ENCODE peak calls at places on chromosomes 2 and 18, in six cellular contexts. N is uterus, D is fibroblast of lung, C is PC-9, O is spleen, G is neural progenitor cell. U is an unnamed sample. For H3K27me3 and H3K36me3, the result is how much of the 10 kb centered on the place peaks cover.

GRCh38 chr18:74944676-74945075 is 264.3 kb downstream of the PTGR3 start:
- DNase-seq in N (no peak), D (no peak), C (no peak), O (no peak), G (no peak), U (no peak)

GRCh38 chr18:5196253-5197031 is 615 bp downstream of the AKAIN1 start:
- DNase-seq in N (no peak), D (no peak), C (no peak), O (no peak), G (peak), U (no peak)

GRCh38 chr2:197828464-197829135 is 24.2 kb downstream of the PLCL1 start:
- DNase-seq in N (no peak), D (peak), C (no peak), O (no peak), G (no peak), U (no peak)

GRCh38 chr2:121078869-121079268 is 206.1 kb downstream of the TFCP2L1 start:
- DNase-seq in N (no peak), D (no peak), C (no peak), O (no peak), G (no peak), U (no peak)

GRCh38 chr2:18949871-18950597 is 360.7 kb upstream of the NT5C1B start:
- DNase-seq in N (no peak), D (peak), C (peak), O (no peak), G (no peak), U (peak)

GRCh38 chr2:150404147-150404546 is 83.3 kb downstream of the RND3 start:
- DNase-seq in N (no peak), D (peak), C (no peak), O (no peak), G (no peak), U (no peak)

GRCh38 chr18:63965716-63966330 is 4.1 kb upstream of the SERPINB8 start:
- DNase-seq in N (no peak), D (no peak), C (no peak), O (no peak), G (no peak), U (no peak)

GRCh38 chr2:60439219-60439974 is 114.1 kb downstream of the BCL11A start:
- DNase-seq in N (no peak), D (no peak), C (no peak), O (peak), G (peak), U (peak)

GRCh38 chr2:176446718-176447414 is 177.6 kb downstream of the MTX2 start:
- DNase-seq in N (no peak), D (no peak), C (no peak), O (no peak), G (no peak), U (no peak)

GRCh38 chr2:98832172-98832571 is 101.2 kb upstream of the MGAT4A start:
- DNase-seq in N (no peak), D (no peak), C (no peak), O (no peak), G (no peak), U (no peak)

GRCh38 chr2:75676464-75676863 is 29.9 kb downstream of the MRPL19 start:
- DNase-seq in N (no peak), D (no peak), C (no peak), O (no peak), G (no peak), U (no peak)

GRCh38 chr2:186709529-186710455 is 15.9 kb downstream of the FAM171B start:
- DNase-seq in N (no peak), D (no peak), C (no peak), O (no peak), G (no peak), U (no peak)

GRCh38 chr2:156321243-156321904 is 11.1 kb downstream of the NR4A2 start:
- DNase-seq in N (no peak), D (no peak), C (no peak), O (peak), G (peak), U (no peak)

GRCh38 chr18:8982416-8983183 is 119.9 kb upstream of the NDUFV2 start:
- DNase-seq in N (no peak), D (peak), C (peak), O (no peak), G (peak), U (peak)

GRCh38 chr2:167127135-167127534 is 238.9 kb downstream of the XIRP2 start:
- DNase-seq in N (no peak), D (peak), C (no peak), O (no peak), G (no peak), U (peak)

GRCh38 chr2:218895758-218896500 is 15.3 kb downstream of the WNT10A start:
- DNase-seq in N (no peak), D (no peak), C (peak), O (no peak), G (no peak), U (no peak)
- H3K27ac ChIP-seq in N (no peak), D (no peak), C (peak), O (no peak), G (no peak), U (no peak)

GRCh38 chr2:74552914-74553811 is 579 bp downstream of the LOXL3 start:
- DNase-seq in N (peak), D (no peak), C (no peak), O (peak), G (peak), U (no peak)
- H3K27me3 ChIP-seq in N (under half), D (under half), C (under half), O (under half), G (half or more), U (under half)

GRCh38 chr2:101022221-101022620 is 20.1 kb downstream of the RPL31 start:
- DNase-seq in N (no peak), D (no peak), C (no peak), O (no peak), G (no peak), U (no peak)
- H3K36me3 ChIP-seq in N (under half), D (under half), C (half or more), O (under half), G (under half), U (under half)

DNA sequence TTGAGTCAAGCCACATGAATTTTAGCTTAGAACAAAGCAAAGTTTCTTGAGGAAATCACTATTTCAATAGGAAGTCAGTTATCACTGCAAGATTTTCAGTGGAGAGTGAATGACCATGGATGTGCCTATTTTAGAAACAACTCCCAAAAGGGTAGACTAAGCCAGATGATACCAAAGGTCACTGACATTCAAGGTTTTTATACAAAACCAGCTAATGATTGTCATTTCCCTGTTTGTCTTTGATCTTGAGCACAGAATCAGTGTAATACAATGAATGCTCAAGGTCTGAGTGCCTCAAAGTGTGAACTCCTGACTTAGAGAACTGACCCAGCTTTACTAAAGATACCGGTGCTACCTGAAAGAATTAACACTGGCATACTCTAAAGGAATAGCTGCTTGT is 60.5 kb downstream of the CDH2 start:
- DNase-seq in N (no peak), D (no peak), C (no peak), O (no peak), G (no peak), U (no peak)
- H3K27ac ChIP-seq in N (no peak), D (no peak), C (no peak), O (no peak), G (no peak), U (peak)